ENCODE peak calls at places on chromosomes 7 and 10, in four cellular contexts. G is stomach, D is SK-N-SH, F is ovary. K is an unnamed sample.

GRCh38 chr7:23026164-23026563 is 12.2 kb upstream of the HYCC1 start:
- DNase-seq in D (no peak), F (no peak), G (no peak), K (no peak)

GRCh38 chr7:136869991-136870798 is 1.7 kb downstream of the CHRM2 start:
- DNase-seq in D (peak; percentile 64), F (no peak), G (no peak), K (peak; percentile 71)

GRCh38 chr7:96174812-96175211 is 147.1 kb downstream of the SLC25A13 start:
- DNase-seq in G (no peak), D (no peak), F (no peak), K (no peak)

GRCh38 chr7:133433165-133433812 is 180.4 kb downstream of the EXOC4 start:
- DNase-seq in F (no peak), G (no peak), D (no peak), K (no peak)

GRCh38 chr10:13712799-13713581 is 126.2 kb downstream of the PRPF18 start:
- DNase-seq in D (no peak), F (no peak), G (peak; percentile 49), K (peak; percentile 93)

GRCh38 chr10:97197030-97197500 is 11.3 kb upstream of the SLIT1 start:
- DNase-seq in D (no peak), F (peak; percentile 29), G (no peak), K (no peak)

GRCh38 chr7:54781356-54781912 is 22.4 kb upstream of the SEC61G start:
- DNase-seq in G (no peak), D (no peak), F (no peak), K (no peak)

GRCh38 chr7:96899108-96899507 is 106.2 kb upstream of the DLX6 start:
- DNase-seq in F (no peak), G (no peak), D (no peak), K (no peak)

GRCh38 chr7:151838861-151839381 is 38.0 kb downstream of the PRKAG2 start:
- DNase-seq in D (no peak), G (no peak), F (no peak), K (no peak)

GRCh38 chr10:32963102-32963501 is 5.1 kb upstream of the ITGB1 start:
- DNase-seq in D (no peak), F (no peak), G (no peak), K (no peak)

GRCh38 chr10:32960022-32960421 is 2.0 kb upstream of the ITGB1 start:
- DNase-seq in F (no peak), D (no peak), G (no peak), K (no peak)

GRCh38 chr10:32961343-32961891 is 3.4 kb upstream of the ITGB1 start:
- DNase-seq in D (no peak), G (no peak), F (no peak), K (no peak)

GRCh38 chr10:32962541-32962940 is 4.5 kb upstream of the ITGB1 start:
- DNase-seq in F (no peak), G (no peak), D (no peak), K (no peak)

DNA sequence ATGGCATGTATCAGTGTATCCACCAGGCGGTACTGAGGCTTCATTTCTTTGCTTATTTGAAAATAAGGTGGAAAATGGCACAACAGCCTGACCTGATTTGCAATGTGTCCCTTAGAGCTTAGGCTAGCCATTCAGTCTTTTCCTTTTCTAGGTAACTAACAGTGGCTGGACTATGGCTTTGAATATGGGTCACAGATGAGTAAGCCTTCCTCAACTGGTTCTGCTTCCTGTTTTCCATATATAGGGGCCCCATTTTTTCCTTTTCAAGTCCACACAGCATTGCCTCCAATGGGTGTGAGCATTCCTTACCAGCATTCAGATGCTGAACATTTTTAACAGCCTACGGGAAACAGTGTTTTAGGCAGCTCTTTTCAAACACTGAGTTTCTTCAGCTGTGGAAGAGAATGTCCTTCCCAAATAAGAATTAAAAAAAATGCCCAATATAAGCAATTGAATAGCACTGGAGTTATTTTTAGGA is 3.9 kb upstream of the ITGB1 start:
- DNase-seq in G (no peak), D (no peak), F (no peak), K (no peak)
- TF ChIP-seq EP300 in G (no peak), D (no peak), F (peak; percentile 63), K (peak; percentile 12)

GRCh38 chr10:125127986-125128385 is 32.4 kb downstream of the CTBP2 start:
- DNase-seq in F (no peak), G (no peak), D (no peak), K (no peak)
- H3K4me1 ChIP-seq in F (peaks cover 32% of the 10 kb centered on the region), G (peaks cover 33% of the 10 kb centered on the region), D (peaks cover 18% of the 10 kb centered on the region), K (peaks cover 40% of the 10 kb centered on the region)

GRCh38 chr10:125057158-125058001 is 103.0 kb downstream of the CTBP2 start:
- DNase-seq in D (peak; percentile 78), G (no peak), F (peak; percentile 79), K (peak; percentile 96)
- TF ChIP-seq EP300 in D (peak; percentile 40), G (peak; percentile 5), F (peak; percentile 20), K (no peak)

DNA sequence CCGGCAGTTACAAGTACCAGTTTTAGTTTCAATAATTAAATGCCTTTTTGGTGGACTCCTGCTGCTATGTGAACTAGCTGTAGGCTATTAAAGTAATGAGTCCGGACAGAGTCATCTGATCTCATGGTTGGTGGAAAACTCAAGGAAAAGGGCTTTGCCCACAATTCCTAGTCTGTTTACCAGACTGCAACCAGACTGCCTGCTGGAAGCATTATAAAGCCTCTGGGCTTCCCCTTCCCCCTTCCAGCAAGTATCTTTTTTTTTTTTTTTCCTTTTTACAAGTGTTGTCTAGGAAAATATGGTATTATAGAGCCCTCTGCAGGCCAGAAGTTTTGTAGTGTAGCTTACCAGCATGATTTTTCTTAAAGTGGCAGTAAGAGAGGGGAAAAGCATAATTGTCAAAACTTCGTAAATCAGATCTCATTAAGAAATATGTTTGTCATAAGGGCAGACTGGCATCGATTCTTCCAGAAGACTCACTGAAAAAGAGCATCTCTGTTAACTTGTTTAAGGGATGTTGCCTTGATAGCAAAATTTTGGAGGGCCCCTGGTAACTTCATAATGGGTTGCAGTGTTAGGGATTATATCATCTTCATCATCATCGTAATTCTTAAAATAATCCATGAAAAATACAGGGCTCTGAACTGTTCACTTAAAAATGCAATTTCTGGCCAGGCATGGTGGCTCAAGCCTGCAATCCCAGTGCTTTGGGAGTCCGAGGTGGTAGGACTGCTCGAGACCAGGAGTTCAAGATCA is 181.3 kb downstream of the TAX1BP1 start:
- DNase-seq in G (no peak), F (peak; percentile 15), D (peak; percentile 73), K (no peak)
- H3K4me1 ChIP-seq in G (peaks cover 7% of the 10 kb centered on the region), F (no peaks in the 10 kb centered on the region), D (peaks cover 8% of the 10 kb centered on the region), K (peaks cover 52% of the 10 kb centered on the region)

DNA sequence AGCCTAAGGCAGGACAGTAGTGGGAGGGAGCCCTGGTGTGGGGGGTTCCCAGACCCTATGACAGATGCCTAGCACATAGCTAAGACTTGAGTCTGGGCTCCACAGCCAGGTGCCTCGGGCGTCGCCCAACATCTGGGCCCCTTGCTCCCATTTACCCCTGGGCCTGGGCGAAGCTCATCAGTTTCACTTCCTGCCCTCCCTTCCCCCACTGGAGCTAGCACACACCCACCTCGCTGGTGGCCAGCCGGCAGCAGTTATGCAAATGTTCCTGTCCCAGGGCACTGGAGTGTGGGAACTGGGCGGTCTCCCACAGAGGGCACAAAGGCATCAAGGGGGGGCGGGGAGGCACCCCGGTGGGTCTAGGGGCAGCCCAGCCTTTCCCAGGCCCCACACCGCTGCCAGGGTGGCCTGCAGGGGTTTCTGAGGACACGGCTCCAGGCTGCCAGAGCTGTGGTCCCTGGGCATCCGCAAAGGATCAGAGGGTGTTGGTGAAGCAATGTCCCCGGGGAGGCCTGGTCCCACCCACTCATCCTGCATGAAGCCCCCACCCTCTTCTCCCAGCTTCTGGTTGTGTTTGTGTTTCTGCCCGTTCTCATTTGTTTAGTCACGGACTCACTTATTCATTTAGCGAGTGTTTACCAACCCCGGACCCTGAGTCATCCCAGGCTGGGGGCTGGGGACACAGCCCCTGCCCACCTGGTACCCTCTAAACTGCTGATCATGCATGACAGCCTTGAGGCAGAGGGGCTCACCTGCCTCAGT is 20.4 kb downstream of the SH2B2 start:
- DNase-seq in G (peak; percentile 72), F (no peak), D (no peak), K (no peak)
- TF ChIP-seq EP300 in G (no peak), F (no peak), D (no peak), K (no peak)

DNA sequence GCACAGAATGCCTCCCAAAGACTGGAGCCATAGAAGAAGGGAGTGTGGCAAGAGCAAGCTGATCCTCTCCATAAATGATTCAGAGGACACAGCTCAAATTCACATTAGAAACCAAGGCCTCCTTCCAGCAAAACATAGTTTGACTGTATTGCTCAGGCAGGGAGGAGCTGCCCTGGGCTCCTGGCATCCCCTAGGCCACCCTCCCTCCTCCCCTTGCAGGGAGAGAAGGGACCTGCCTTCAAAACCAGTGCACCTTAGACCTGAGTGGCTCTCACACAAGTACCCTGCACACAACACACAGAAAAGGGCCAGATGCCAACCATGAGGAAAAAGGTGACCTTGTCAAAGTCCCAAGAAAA is 64.7 kb downstream of the CREB3L2 start:
- DNase-seq in D (no peak), F (no peak), G (no peak), K (no peak)
- H3K4me1 ChIP-seq in D (peaks cover 39% of the 10 kb centered on the region), F (peaks cover 30% of the 10 kb centered on the region), G (peaks cover 51% of the 10 kb centered on the region), K (peaks cover 78% of the 10 kb centered on the region)

GRCh38 chr10:130847170-130847569 is 464.4 kb downstream of the TCERG1L start:
- DNase-seq in D (no peak), F (no peak), G (no peak), K (no peak)

GRCh38 chr10:130848855-130849254 is 462.7 kb downstream of the TCERG1L start:
- DNase-seq in G (no peak), F (no peak), D (no peak), K (no peak)

GRCh38 chr10:130844264-130844761 is 467.2 kb downstream of the TCERG1L start:
- DNase-seq in D (no peak), F (no peak), G (no peak), K (no peak)

DNA sequence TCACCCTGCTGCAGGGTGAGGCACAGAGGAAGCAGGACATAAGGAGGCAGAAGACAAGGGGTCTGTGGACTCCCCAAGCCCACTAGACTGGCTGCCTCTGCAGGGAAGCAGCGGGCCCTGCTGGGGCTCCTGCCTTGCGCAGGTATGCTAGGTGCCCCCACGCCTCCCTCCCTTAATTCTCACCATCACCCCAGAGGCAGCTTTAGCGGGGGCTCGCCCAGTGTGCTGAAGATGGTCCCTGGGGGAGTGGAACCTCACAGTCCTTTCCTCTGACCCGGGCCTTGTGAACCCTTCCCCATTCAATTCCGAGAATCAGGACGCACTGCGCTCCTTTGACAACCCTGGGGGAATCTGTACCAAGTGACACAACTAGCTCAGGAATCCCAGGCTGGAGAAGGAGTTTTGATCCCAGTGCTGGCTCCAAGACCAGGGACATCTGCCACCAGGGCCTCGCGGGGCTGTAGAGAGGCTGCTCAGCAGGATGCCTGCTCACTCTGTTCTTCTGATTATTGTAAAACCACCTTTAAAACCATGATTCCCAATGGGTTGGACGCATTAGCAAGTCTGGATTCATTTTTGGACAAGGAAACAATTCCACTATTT is 468.4 kb downstream of the TCERG1L start:
- DNase-seq in G (no peak), F (no peak), D (no peak), K (no peak)
- TF ChIP-seq EP300 in G (no peak), F (no peak), D (no peak), K (no peak)

GRCh38 chr7:39336457-39336856 is 229.7 kb upstream of the YAE1 start:
- DNase-seq in G (no peak), F (no peak), D (no peak), K (no peak)

GRCh38 chr7:39342763-39343162 is 223.4 kb upstream of the YAE1 start:
- DNase-seq in G (no peak), F (no peak), D (no peak), K (no peak)

GRCh38 chr7:39341083-39341482 is 225.1 kb upstream of the YAE1 start:
- DNase-seq in F (no peak), D (no peak), G (no peak), K (no peak)

GRCh38 chr7:39338716-39339115 is 227.5 kb upstream of the YAE1 start:
- DNase-seq in F (no peak), G (no peak), D (no peak), K (no peak)

GRCh38 chr7:39339591-39339990 is 226.6 kb upstream of the YAE1 start:
- DNase-seq in D (no peak), F (no peak), G (no peak), K (no peak)
- H3K4me1 ChIP-seq in D (no peaks in the 10 kb centered on the region), F (no peaks in the 10 kb centered on the region), G (no peaks in the 10 kb centered on the region), K (no peaks in the 10 kb centered on the region)